ENCODE peak calls at places on chromosomes 11 and 22, in four cellular contexts. D, K, V and L are unnamed samples.

GRCh38 chr11:118106789-118107335 is 20.1 kb upstream of the SMIM35 start:
- DNase-seq in D (no peak), K (no peak), V (peak; percentile 17), L (no peak)

GRCh38 chr11:82521427-82521826 is 212.2 kb downstream of the FAM181B start:
- DNase-seq in V (no peak), K (no peak), D (no peak), L (no peak)

GRCh38 chr11:86070435-86071056 is 1.7 kb upstream of the PICALM start:
- DNase-seq in V (peak; percentile 42), D (no peak), K (no peak), L (no peak)

GRCh38 chr11:114738954-114739353 is 60.6 kb downstream of the NXPE2 start:
- DNase-seq in V (peak; percentile 39), K (peak; percentile 61), D (peak; percentile 75), L (peak; percentile 36)

GRCh38 chr22:31604746-31605705 is 57.0 kb downstream of the PISD start:
- DNase-seq in K (no peak), V (no peak), D (no peak), L (peak; percentile 16)

GRCh38 chr11:90738799-90739198 is 516.0 kb upstream of the CHORDC1 start:
- DNase-seq in K (no peak), D (no peak), V (no peak), L (no peak)

GRCh38 chr11:13445588-13445987 is 17.4 kb downstream of the BTBD10 start:
- DNase-seq in K (no peak), D (no peak), V (no peak), L (no peak)

GRCh38 chr11:119100246-119100959 is 1.2 kb downstream of the DPAGT1 start:
- DNase-seq in K (no peak), D (peak; percentile 61), V (peak; percentile 46), L (no peak)

GRCh38 chr11:72058416-72059034 is 21.8 kb downstream of the NUMA1 start:
- DNase-seq in D (no peak), V (peak; percentile 46), K (no peak), L (no peak)

GRCh38 chr11:30432716-30433115 is 109.8 kb downstream of the ARL14EP start:
- DNase-seq in V (no peak), K (no peak), D (no peak), L (no peak)

GRCh38 chr22:47090591-47091240 is 328.3 kb downstream of the TBC1D22A start:
- DNase-seq in D (peak; percentile 69), V (peak; percentile 57), K (no peak), L (peak; percentile 71)

GRCh38 chr11:113991170-113991569 is 16.3 kb downstream of the HTR3A start:
- DNase-seq in V (peak; percentile 23), K (no peak), D (peak; percentile 87), L (peak; percentile 82)

GRCh38 chr11:22795914-22796313 is 33.7 kb downstream of the SVIP start:
- DNase-seq in D (no peak), K (no peak), V (no peak), L (no peak)

GRCh38 chr22:40855104-40855959 is 1.1 kb downstream of the ST13 start:
- DNase-seq in K (no peak), V (peak; percentile 24), D (no peak), L (no peak)

GRCh38 chr22:50727678-50728522 is 10.1 kb upstream of the ACR start:
- DNase-seq in V (no peak), K (no peak), D (no peak), L (no peak)

GRCh38 chr22:49063040-49063329 is 764.7 kb downstream of the BRD1 start:
- DNase-seq in V (no peak), K (no peak), D (no peak), L (no peak)

GRCh38 chr11:6258571-6258998 is 1.1 kb upstream of the CCKBR start:
- DNase-seq in D (peak; percentile 71), K (no peak), V (peak; percentile 9), L (peak; percentile 62)

GRCh38 chr22:36010090-36010489 is 18.5 kb downstream of the RBFOX2 start:
- DNase-seq in K (no peak), D (peak; percentile 88), V (no peak), L (peak; percentile 47)

GRCh38 chr11:114566273-114566672 is 6.6 kb upstream of the NXPE1 start:
- DNase-seq in V (no peak), D (peak; percentile 43), K (no peak), L (no peak)

GRCh38 chr22:43481528-43482309 is 69.9 kb downstream of the MPPED1 start:
- DNase-seq in V (no peak), K (no peak), D (peak; percentile 48), L (peak; percentile 74)

GRCh38 chr11:69119170-69119569 is 36.6 kb upstream of the SMIM38 start:
- DNase-seq in V (no peak), K (no peak), D (no peak), L (no peak)

GRCh38 chr11:95908826-95909225 is 15.1 kb downstream of the MTMR2 start:
- DNase-seq in K (no peak), V (peak; percentile 57), D (no peak), L (no peak)

GRCh38 chr11:132187814-132188213 is 817.4 kb downstream of the NTM start:
- DNase-seq in D (no peak), V (peak; percentile 59), K (no peak), L (no peak)

GRCh38 chr11:72626637-72626936 is 47.6 kb downstream of the PDE2A start:
- DNase-seq in V (no peak), K (no peak), D (no peak), L (no peak)

GRCh38 chr11:11435673-11436072 is 82.6 kb upstream of the CSNK2A3 start:
- DNase-seq in V (no peak), D (no peak), K (no peak), L (no peak)

GRCh38 chr11:47177846-47178245 is 1.2 kb upstream of the ARFGAP2 start:
- DNase-seq in D (no peak), V (no peak), K (no peak), L (no peak)

GRCh38 chr11:119645018-119645417 is 84.0 kb downstream of the NECTIN1 start:
- DNase-seq in D (no peak), V (no peak), K (no peak), L (no peak)

GRCh38 chr11:128759168-128759567 is 65.3 kb downstream of the FLI1 start:
- DNase-seq in V (no peak), K (no peak), D (no peak), L (no peak)

GRCh38 chr11:110130642-110131238 is 37.5 kb downstream of the ZC3H12C start:
- DNase-seq in V (peak; percentile 87), D (peak; percentile 44), K (peak; percentile 27), L (no peak)

GRCh38 chr11:6607190-6607635 is 3.6 kb downstream of the ILK start:
- DNase-seq in V (peak; percentile 65), D (no peak), K (peak; percentile 12), L (no peak)

GRCh38 chr22:24481641-24482040 is 13.5 kb upstream of the UPB1 start:
- DNase-seq in V (no peak), K (no peak), D (no peak), L (no peak)

GRCh38 chr11:47270331-47271271 is 668 bp downstream of the MADD start:
- DNase-seq in D (peak; percentile 59), K (peak; percentile 53), V (peak; percentile 64), L (peak; percentile 91)

GRCh38 chr11:44634401-44635281 is 69.2 kb downstream of the CD82 start:
- DNase-seq in V (peak; percentile 83), K (no peak), D (peak; percentile 84), L (peak; percentile 85)

GRCh38 chr11:121451982-121452608 is at the start of gene SORL1:
- DNase-seq in K (peak; percentile 85), V (peak; percentile 57), D (peak; percentile 93), L (peak; percentile 94)

GRCh38 chr11:121451178-121451981 is 734 bp upstream of the SORL1 start:
- DNase-seq in D (no peak), K (peak; percentile 81), V (no peak), L (no peak)

GRCh38 chr11:121455115-121455514 is 2.3 kb upstream of the SORL1-AS1 start:
- DNase-seq in D (no peak), K (no peak), V (no peak), L (no peak)

GRCh38 chr11:121452609-121453150 is at the start of gene SORL1-AS1:
- DNase-seq in K (peak; percentile 56), D (peak; percentile 54), V (no peak), L (no peak)

GRCh38 chr11:121453589-121454299 is 977 bp upstream of the SORL1-AS1 start:
- DNase-seq in K (no peak), D (no peak), V (no peak), L (no peak)
- H3K4me3 ChIP-seq in K (peak overlapping the region; percentile 6), D (peak overlapping the region; percentile 87), V (no peak overlapping the region), L (no peak overlapping the region)

DNA sequence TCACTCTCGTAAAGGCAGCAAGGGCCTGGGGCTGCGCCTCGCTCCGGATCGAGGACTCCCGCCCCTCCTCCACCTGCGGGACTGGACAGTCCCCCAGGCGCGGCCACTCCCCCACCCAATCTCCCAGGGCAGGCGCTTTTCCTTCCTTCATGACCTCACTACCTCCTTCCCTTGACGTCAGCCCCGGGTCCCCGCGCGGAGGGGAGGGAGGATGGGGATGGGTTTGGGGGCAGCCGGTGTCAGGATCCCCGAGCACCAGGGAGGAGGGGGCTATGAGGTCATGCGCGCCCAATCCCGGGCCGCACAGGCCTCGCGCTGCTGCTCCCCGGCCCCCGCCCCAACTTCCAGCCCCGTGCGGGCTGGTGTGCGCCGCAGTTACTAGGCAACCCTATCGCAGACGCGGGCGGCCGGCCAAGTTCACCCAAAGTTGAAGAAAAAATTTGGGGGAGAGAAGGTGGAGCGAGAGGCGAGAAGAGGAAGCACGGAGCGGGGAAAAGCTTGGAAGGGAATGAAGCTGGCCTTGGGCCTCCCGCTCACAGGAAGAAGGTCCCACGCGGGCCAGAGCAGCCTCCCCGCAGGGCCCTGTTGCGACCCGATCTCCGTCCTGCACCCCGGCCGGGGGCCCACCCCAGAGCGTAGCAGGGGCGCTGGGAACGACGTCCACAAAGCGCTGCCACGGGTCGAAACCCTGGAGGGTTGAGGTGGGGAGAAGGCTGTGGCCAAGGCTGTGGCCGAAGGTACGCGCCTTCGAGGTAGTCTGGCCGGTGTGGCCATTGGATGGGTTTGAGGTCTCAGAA is 8.3 kb downstream of the WT1 start:
- DNase-seq in V (no peak), K (no peak), D (peak; percentile 73), L (peak; percentile 91)
- H3K27me3 ChIP-seq in V (peaks cover 48% of the 10 kb centered on the region), K (peaks cover 63% of the 10 kb centered on the region), D (peaks cover 100% of the 10 kb centered on the region), L (peaks cover 70% of the 10 kb centered on the region)

GRCh38 chr22:19598054-19598855 is 74.0 kb upstream of the CLDN5 start:
- DNase-seq in V (no peak), K (no peak), D (no peak), L (no peak)
- H3K4me3 ChIP-seq in V (no peak overlapping the region), K (no peak overlapping the region), D (no peak overlapping the region), L (no peak overlapping the region)

DNA sequence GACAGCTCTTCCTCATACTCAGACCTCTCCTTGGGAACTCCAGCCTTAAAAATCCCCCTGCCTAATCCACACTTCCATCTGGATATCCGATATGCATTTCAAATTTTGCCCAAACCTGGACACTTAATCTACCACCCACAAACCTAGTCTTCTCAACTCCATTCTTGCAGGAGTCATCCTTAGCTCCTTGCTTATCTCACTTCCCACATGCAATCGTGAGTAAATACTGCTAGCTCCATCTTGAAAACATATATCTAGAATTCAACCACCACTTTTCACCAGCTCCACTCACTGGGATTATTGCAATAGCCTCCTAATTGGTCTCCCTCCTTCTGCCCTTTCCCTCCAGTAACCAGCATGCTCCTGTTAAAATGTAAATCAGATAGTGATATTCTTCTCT is 2.6 kb upstream of the MYOD1 start:
- DNase-seq in V (no peak), D (no peak), K (no peak), L (no peak)
- H3K27me3 ChIP-seq in V (peaks cover 44% of the 10 kb centered on the region), D (peaks cover 96% of the 10 kb centered on the region), K (peaks cover 33% of the 10 kb centered on the region), L (peaks cover 87% of the 10 kb centered on the region)

GRCh38 chr22:46087816-46088277 is 62.5 kb upstream of the PPARA start:
- DNase-seq in K (peak; percentile 78), D (no peak), V (peak; percentile 94), L (peak; percentile 92)
- H3K4me3 ChIP-seq in K (no peak overlapping the region), D (no peak overlapping the region), V (peak overlapping the region; percentile 81), L (no peak overlapping the region)